ENCODE peak calls at places on chromosome 1, in seven cellular contexts. One of them, this sample, is unnamed.

GRCh38 chr1:32525053-32525452 is 14.2 kb upstream of the ZBTB8A start:
- DNase-seq in SK-N-SH: no peak
- DNase-seq in fibroblast of gingiva: no peak
- DNase-seq in OCI-M1: no peak
- DNase-seq in RPMI7951: no peak
- DNase-seq in SJSA1: no peak
- DNase-seq in fibroblast of the conjunctiva: no peak
- DNase-seq in this sample: no peak

GRCh38 chr1:117570988-117571409 is 34.8 kb upstream of the TENT5C start:
- DNase-seq in SJSA1: peak; percentile 7
- DNase-seq in OCI-M1: no peak
- DNase-seq in RPMI7951: no peak
- DNase-seq in fibroblast of the conjunctiva: no peak
- DNase-seq in fibroblast of gingiva: no peak
- DNase-seq in SK-N-SH: peak; percentile 3
- DNase-seq in this sample: no peak

GRCh38 chr1:11952455-11953109 is 18.1 kb downstream of the PLOD1 start:
- DNase-seq in RPMI7951: no peak
- DNase-seq in fibroblast of gingiva: no peak
- DNase-seq in SK-N-SH: no peak
- DNase-seq in SJSA1: no peak
- DNase-seq in fibroblast of the conjunctiva: no peak
- DNase-seq in OCI-M1: no peak
- DNase-seq in this sample: no peak

GRCh38 chr1:84944767-84945486 is 51.9 kb upstream of the LPAR3 start:
- DNase-seq in fibroblast of gingiva: peak; percentile 83
- DNase-seq in SJSA1: peak; percentile 74
- DNase-seq in SK-N-SH: peak; percentile 63
- DNase-seq in OCI-M1: peak; percentile 93
- DNase-seq in fibroblast of the conjunctiva: peak; percentile 94
- DNase-seq in RPMI7951: peak; percentile 88
- DNase-seq in this sample: peak; percentile 89

GRCh38 chr1:226287587-226287986 is 21.4 kb downstream of the LIN9 start:
- DNase-seq in SK-N-SH: no peak
- DNase-seq in fibroblast of the conjunctiva: no peak
- DNase-seq in SJSA1: no peak
- DNase-seq in RPMI7951: no peak
- DNase-seq in OCI-M1: peak; percentile 54
- DNase-seq in fibroblast of gingiva: no peak
- DNase-seq in this sample: no peak

GRCh38 chr1:230794431-230794830 is 47.2 kb downstream of the CAPN9 start:
- DNase-seq in fibroblast of gingiva: peak; percentile 66
- DNase-seq in OCI-M1: no peak
- DNase-seq in SJSA1: peak; percentile 8
- DNase-seq in SK-N-SH: peak; percentile 39
- DNase-seq in RPMI7951: peak; percentile 46
- DNase-seq in fibroblast of the conjunctiva: no peak
- DNase-seq in this sample: no peak

GRCh38 chr1:41898191-41898713 is 20.5 kb downstream of the HIVEP3 start:
- DNase-seq in fibroblast of the conjunctiva: no peak
- DNase-seq in RPMI7951: peak; percentile 68
- DNase-seq in SK-N-SH: no peak
- DNase-seq in fibroblast of gingiva: no peak
- DNase-seq in SJSA1: peak; percentile 52
- DNase-seq in OCI-M1: peak; percentile 28
- DNase-seq in this sample: no peak

GRCh38 chr1:234570741-234571140 is 39.2 kb downstream of the IRF2BP2 start:
- DNase-seq in SJSA1: peak; percentile 22
- DNase-seq in fibroblast of the conjunctiva: no peak
- DNase-seq in RPMI7951: no peak
- DNase-seq in fibroblast of gingiva: no peak
- DNase-seq in OCI-M1: no peak
- DNase-seq in SK-N-SH: no peak
- DNase-seq in this sample: no peak

GRCh38 chr1:247079141-247079874 is 697 bp upstream of the ZNF670 start:
- DNase-seq in RPMI7951: no peak
- DNase-seq in SJSA1: no peak
- DNase-seq in SK-N-SH: no peak
- DNase-seq in fibroblast of gingiva: no peak
- DNase-seq in fibroblast of the conjunctiva: no peak
- DNase-seq in OCI-M1: peak; percentile 90
- DNase-seq in this sample: no peak

This sample was measured in stromal cell of bone marrow.